ENCODE peak calls at places on chromosomes 12 and 14, in ten cellular contexts. B is head of caudate nucleus; F is ACHN; S is EL; M is stimulated activated CD4-positive, alpha-beta T cell treated with anti-CD3 and anti-CD28 coated beads, Interleukin-12 subunit alpha, Interleukin-12 subunit beta, amount 100 ng/mL, for 4 hours; G is HuH-7; J is tibial nerve; C is upper lobe of right lung; Y is HFFc6; Q is GM04504. T is an unnamed sample.

GRCh38 chr14:55354500-55354899 is 57.1 kb downstream of the ATG14 start:
- DNase-seq in B (peak; percentile 88), F (peak; percentile 56), S (peak; percentile 36), M (peak; percentile 38), G (peak; percentile 53), J (no peak), C (no peak), Y (peak; percentile 42), Q (no peak), T (peak; percentile 57)

GRCh38 chr12:124510301-124510970 is 57.0 kb downstream of the NCOR2 start:
- DNase-seq in B (peak; percentile 78), F (peak; percentile 34), S (no peak), M (no peak), G (peak; percentile 53), J (no peak), C (no peak), Y (no peak), Q (no peak), T (no peak)

GRCh38 chr14:60777856-60778578 is 43.5 kb downstream of the MNAT1 start:
- DNase-seq in B (peak; percentile 43), F (peak; percentile 2), S (peak; percentile 91), M (no peak), G (no peak), J (no peak), C (no peak), Y (peak; percentile 96), Q (peak; percentile 87), T (peak; percentile 87)

GRCh38 chr12:68896881-68897540 is 36.0 kb downstream of the CPM start:
- DNase-seq in B (no peak), F (no peak), S (peak; percentile 13), M (no peak), G (no peak), J (no peak), C (no peak), Y (no peak), Q (no peak), T (peak; percentile 75)

GRCh38 chr14:21921453-21921852 is 247.8 kb upstream of the OR4E1 start:
- DNase-seq in B (no peak), F (no peak), S (no peak), M (no peak), G (no peak), J (no peak), C (no peak), Y (no peak), Q (no peak), T (no peak)

GRCh38 chr12:19058235-19059021 is 71.1 kb upstream of the PLEKHA5 start:
- DNase-seq in B (no peak), F (no peak), S (no peak), M (no peak), G (no peak), J (no peak), C (no peak), Y (no peak), Q (no peak), T (no peak)

GRCh38 chr12:100591979-100592378 is 18.5 kb downstream of the GAS2L3 start:
- DNase-seq in B (no peak), F (no peak), S (no peak), M (no peak), G (no peak), J (no peak), C (no peak), Y (no peak), Q (no peak), T (no peak)

GRCh38 chr14:59086241-59086899 is 102.1 kb upstream of the DAAM1 start:
- DNase-seq in B (no peak), F (no peak), S (no peak), M (no peak), G (no peak), J (no peak), C (no peak), Y (peak; percentile 13), Q (no peak), T (no peak)

GRCh38 chr12:79555006-79555925 is 135.5 kb downstream of the PAWR start:
- DNase-seq in B (no peak), F (peak; percentile 85), S (peak; percentile 48), M (no peak), G (peak; percentile 68), J (no peak), C (no peak), Y (peak; percentile 63), Q (no peak), T (peak; percentile 89)

GRCh38 chr12:111201036-111201435 is 167.9 kb downstream of the PHETA1 start:
- DNase-seq in B (peak; percentile 85), F (no peak), S (no peak), M (no peak), G (no peak), J (no peak), C (no peak), Y (no peak), Q (no peak), T (no peak)

GRCh38 chr12:57489157-57489641 is 1.3 kb downstream of the MARS1 start:
- DNase-seq in B (no peak), F (no peak), S (peak; percentile 32), M (no peak), G (no peak), J (no peak), C (no peak), Y (peak; percentile 37), Q (no peak), T (no peak)

GRCh38 chr12:49339464-49339861 is 2.5 kb upstream of the C1QL4 start:
- DNase-seq in B (no peak), F (no peak), S (no peak), M (no peak), G (no peak), J (no peak), C (peak; percentile 56), Y (no peak), Q (no peak), T (no peak)

T was measured in kidney glomerular epithelial cell.